ENCODE peak calls at places on chromosome 15, in nine cellular contexts. O is aorta, A is left ventricle myocardium inferior, B is Peyer's patch, D is tibial artery, C is Panc1, N is mesenchymal stem cell, L is PC-9, G is body of pancreas. V is an unnamed sample. For H3K4me1, the result is how much of the 10 kb centered on the place peaks cover.

GRCh38 chr15:43912208-43912607 is 85.4 kb downstream of the WDR76 start:
- DNase-seq in O (no peak), A (no peak), B (no peak), D (no peak), C (no peak), N (no peak), L (no peak), G (no peak), V (no peak)

GRCh38 chr15:99092554-99093172 is 12.2 kb upstream of the SYNM start:
- DNase-seq in O (no peak), A (no peak), B (no peak), D (no peak), C (no peak), N (no peak), L (no peak), G (no peak), V (no peak)

GRCh38 chr15:52103217-52104207 is 9.1 kb downstream of the BCL2L10 start:
- DNase-seq in O (no peak), A (no peak), B (no peak), D (peak), C (peak), N (peak), L (peak), G (peak), V (peak)

GRCh38 chr15:25179673-25180511 is 225.1 kb downstream of the SNRPN start:
- DNase-seq in O (no peak), A (peak), B (peak), D (peak), C (no peak), N (no peak), L (no peak), G (peak), V (peak)

GRCh38 chr15:59993950-59994401 is 10.1 kb upstream of the FOXB1 start:
- DNase-seq in O (peak), A (no peak), B (no peak), D (no peak), C (no peak), N (no peak), L (no peak), G (no peak), V (no peak)

GRCh38 chr15:36982441-36982840 is 117.9 kb downstream of the MEIS2 start:
- DNase-seq in O (no peak), A (no peak), B (no peak), D (no peak), C (no peak), N (no peak), L (no peak), G (no peak), V (no peak)

GRCh38 chr15:31502541-31503229 is 176.1 kb downstream of the KLF13 start:
- DNase-seq in O (no peak), A (no peak), B (no peak), D (no peak), C (no peak), N (no peak), L (no peak), G (no peak), V (peak)

GRCh38 chr15:99251436-99251821 is at the start of gene LRRC28:
- DNase-seq in O (no peak), A (no peak), B (no peak), D (no peak), C (no peak), N (no peak), L (no peak), G (no peak), V (no peak)

GRCh38 chr15:58987036-58987435 is 427 bp upstream of the RNF111 start:
- DNase-seq in O (no peak), A (no peak), B (no peak), D (no peak), C (no peak), N (peak), L (no peak), G (no peak), V (no peak)

GRCh38 chr15:71743861-71744382 is 66.4 kb upstream of the NR2E3 start:
- DNase-seq in O (no peak), A (no peak), B (no peak), D (peak), C (no peak), N (peak), L (peak), G (peak), V (peak)

GRCh38 chr15:69395460-69395859 is 18.7 kb upstream of the KIF23 start:
- DNase-seq in O (no peak), A (no peak), B (no peak), D (no peak), C (no peak), N (no peak), L (no peak), G (no peak), V (no peak)

GRCh38 chr15:56963126-56963525 is 44.7 kb downstream of the TCF12 start:
- DNase-seq in O (no peak), A (no peak), B (no peak), D (no peak), C (no peak), N (no peak), L (no peak), G (no peak), V (no peak)

GRCh38 chr15:56960116-56960515 is 41.7 kb downstream of the TCF12 start:
- DNase-seq in O (no peak), A (no peak), B (no peak), D (no peak), C (no peak), N (no peak), L (no peak), G (no peak), V (no peak)

GRCh38 chr15:56965614-56966013 is 47.2 kb downstream of the TCF12 start:
- DNase-seq in O (no peak), A (no peak), B (no peak), D (no peak), C (no peak), N (no peak), L (no peak), G (no peak), V (no peak)

GRCh38 chr15:56964182-56964581 is 45.7 kb downstream of the TCF12 start:
- DNase-seq in O (no peak), A (no peak), B (no peak), D (no peak), C (no peak), N (peak), L (no peak), G (no peak), V (no peak)

GRCh38 chr15:56963719-56964118 is 45.3 kb downstream of the TCF12 start:
- DNase-seq in O (no peak), A (no peak), B (no peak), D (no peak), C (no peak), N (no peak), L (no peak), G (no peak), V (no peak)
- H3K4me1 ChIP-seq in O (under half), A (half or more), B (under half), D (under half), C (under half), N (under half), L (under half), G (half or more), V (under half)

GRCh38 chr15:66961901-66962300 is 103.5 kb upstream of the SMAD3 start:
- DNase-seq in O (no peak), A (no peak), B (no peak), D (no peak), C (no peak), N (no peak), L (no peak), G (no peak), V (no peak)

GRCh38 chr15:66961407-66961884 is 104.0 kb upstream of the SMAD3 start:
- DNase-seq in O (no peak), A (no peak), B (no peak), D (no peak), C (no peak), N (no peak), L (no peak), G (no peak), V (no peak)

GRCh38 chr15:66963084-66963483 is 102.3 kb upstream of the SMAD3 start:
- DNase-seq in O (no peak), A (no peak), B (no peak), D (no peak), C (no peak), N (no peak), L (no peak), G (no peak), V (no peak)

GRCh38 chr15:66963710-66964109 is 101.7 kb upstream of the SMAD3 start:
- DNase-seq in O (no peak), A (no peak), B (no peak), D (no peak), C (no peak), N (no peak), L (no peak), G (no peak), V (no peak)

DNA sequence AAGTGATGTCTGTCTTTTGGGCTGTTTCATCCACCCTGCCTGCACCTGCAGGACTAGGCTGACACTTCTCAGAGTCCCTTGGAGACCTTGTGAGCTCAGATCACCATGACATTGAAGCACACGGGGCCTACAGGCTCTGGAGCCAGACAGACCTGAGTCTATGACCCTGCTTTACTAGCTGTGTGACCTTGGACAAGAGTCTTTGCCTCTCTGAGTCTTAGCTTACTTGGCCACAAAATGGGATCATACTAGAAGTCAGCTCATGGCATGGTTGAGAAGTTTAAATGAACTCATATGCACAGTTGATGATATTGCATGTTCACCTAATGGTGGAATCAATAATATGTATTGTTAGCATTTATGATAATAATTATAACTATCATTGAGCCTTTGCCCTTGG is 102.9 kb upstream of the SMAD3 start:
- DNase-seq in O (no peak), A (no peak), B (no peak), D (no peak), C (no peak), N (no peak), L (no peak), G (no peak), V (no peak)
- H3K4me3 ChIP-seq in O (no peak), A (no peak), B (no peak), D (no peak), C (no peak), N (no peak), L (no peak), G (no peak), V (no peak)

GRCh38 chr15:67097424-67097823 is 32.0 kb downstream of the SMAD3 start:
- DNase-seq in O (peak), A (no peak), B (no peak), D (no peak), C (no peak), N (no peak), L (no peak), G (no peak), V (no peak)
- H3K4me1 ChIP-seq in O (under half), A (half or more), B (under half), D (under half), C (half or more), N (under half), L (under half), G (under half), V (under half)

GRCh38 chr15:40929730-40930429 is 740 bp downstream of the DLL4 start:
- DNase-seq in O (peak), A (peak), B (peak), D (peak), C (no peak), N (peak), L (no peak), G (peak), V (peak)

GRCh38 chr15:40932625-40933519 is 3.7 kb downstream of the DLL4 start:
- DNase-seq in O (no peak), A (no peak), B (no peak), D (no peak), C (no peak), N (no peak), L (no peak), G (no peak), V (no peak)

GRCh38 chr15:40932146-40932545 is 3.0 kb downstream of the DLL4 start:
- DNase-seq in O (no peak), A (no peak), B (no peak), D (no peak), C (no peak), N (no peak), L (no peak), G (no peak), V (no peak)

GRCh38 chr15:40930430-40931299 is 1.5 kb downstream of the DLL4 start:
- DNase-seq in O (peak), A (peak), B (peak), D (no peak), C (no peak), N (peak), L (no peak), G (peak), V (peak)

DNA sequence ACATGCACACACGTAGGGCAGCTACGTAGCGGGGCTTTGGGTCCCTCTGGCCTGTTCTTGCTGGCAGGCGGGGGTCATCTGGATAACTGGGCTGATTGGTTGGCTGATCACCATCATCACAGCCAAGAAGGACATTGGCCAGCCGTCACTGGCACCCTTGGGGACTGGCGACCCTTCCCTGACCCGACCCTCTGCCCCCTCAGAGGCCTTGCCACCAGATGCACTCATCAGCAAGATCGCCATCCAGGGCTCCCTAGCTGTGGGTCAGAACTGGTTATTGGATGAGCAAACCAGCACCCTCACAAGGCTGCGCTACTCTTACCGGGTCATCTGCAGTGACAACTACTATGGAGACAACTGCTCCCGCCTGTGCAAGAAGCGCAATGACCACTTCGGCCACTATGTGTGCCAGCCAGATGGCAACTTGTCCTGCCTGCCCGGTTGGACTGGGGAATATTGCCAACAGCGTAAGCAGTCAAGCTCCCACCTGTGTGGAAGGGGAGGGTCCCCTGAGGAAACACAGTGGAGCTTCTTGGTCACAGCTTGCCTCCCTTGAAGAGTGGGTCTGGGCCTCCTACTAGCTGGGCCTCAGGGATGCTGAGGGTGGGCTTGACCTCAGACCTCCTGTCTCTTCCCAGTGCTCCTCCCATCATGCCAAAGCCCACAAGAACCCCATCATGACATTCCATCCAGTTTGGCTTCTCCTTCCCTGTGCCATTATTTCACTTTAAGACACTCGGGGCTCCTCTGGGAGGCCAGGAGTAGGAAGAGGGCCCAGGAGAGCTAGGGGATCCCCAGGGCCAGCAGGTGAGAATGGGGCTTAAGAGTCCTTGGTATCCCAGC is 2.4 kb downstream of the DLL4 start:
- DNase-seq in O (no peak), A (no peak), B (no peak), D (no peak), C (no peak), N (no peak), L (no peak), G (no peak), V (no peak)
- H3K4me3 ChIP-seq in O (no peak), A (peak), B (peak), D (peak), C (no peak), N (no peak), L (no peak), G (no peak), V (peak)

GRCh38 chr15:85589873-85590272 is 204.9 kb downstream of the KLHL25 start:
- DNase-seq in O (no peak), A (no peak), B (no peak), D (no peak), C (no peak), N (peak), L (no peak), G (peak), V (no peak)

GRCh38 chr15:85591622-85592021 is 203.1 kb downstream of the KLHL25 start:
- DNase-seq in O (no peak), A (no peak), B (no peak), D (no peak), C (no peak), N (no peak), L (no peak), G (no peak), V (no peak)

GRCh38 chr15:85588657-85589056 is 206.1 kb downstream of the KLHL25 start:
- DNase-seq in O (no peak), A (no peak), B (no peak), D (no peak), C (no peak), N (peak), L (no peak), G (no peak), V (no peak)

GRCh38 chr15:85584791-85585360 is 204.5 kb downstream of the AKAP13 start:
- DNase-seq in O (no peak), A (no peak), B (no peak), D (no peak), C (no peak), N (no peak), L (no peak), G (no peak), V (no peak)

GRCh38 chr15:85587707-85588441 is 206.9 kb downstream of the KLHL25 start:
- DNase-seq in O (no peak), A (no peak), B (no peak), D (no peak), C (no peak), N (peak), L (peak), G (no peak), V (no peak)
- H3K4me1 ChIP-seq in O (under half), A (half or more), B (under half), D (under half), C (under half), N (under half), L (half or more), G (half or more), V (under half)

DNA sequence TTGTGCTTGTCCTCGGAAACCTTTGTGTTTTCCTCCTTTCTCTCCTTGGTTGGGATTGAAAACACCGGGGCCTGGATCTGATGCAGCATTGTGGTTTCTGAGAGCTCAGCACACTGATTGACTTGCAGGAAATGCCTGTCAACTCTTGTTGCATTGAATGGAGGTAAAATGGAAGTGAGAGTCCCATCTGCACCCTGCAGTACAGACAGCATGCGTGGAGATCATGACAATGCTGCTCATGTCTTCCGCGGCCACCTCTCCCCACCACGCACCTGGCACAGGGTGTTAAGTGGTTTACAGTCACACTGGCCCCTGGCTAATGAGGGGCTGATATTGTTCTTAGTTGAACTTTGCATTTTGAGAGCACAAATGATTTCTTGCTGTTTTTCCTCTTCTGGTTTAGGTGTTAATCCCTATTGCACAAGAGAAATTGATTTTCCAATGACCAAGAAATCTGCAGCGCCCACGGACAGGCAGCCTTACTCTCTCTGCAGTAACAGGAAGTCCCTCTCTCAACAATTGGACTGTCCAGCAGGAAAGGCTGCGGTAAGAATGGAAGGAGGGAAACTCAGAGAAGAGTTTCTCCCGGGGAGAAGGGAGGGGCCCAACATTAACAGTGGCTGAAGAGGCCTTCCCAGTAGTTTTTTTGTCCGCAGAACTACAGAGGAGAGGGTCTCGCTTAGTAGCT is 58.5 kb downstream of the STARD5 start:
- DNase-seq in O (no peak), A (no peak), B (no peak), D (no peak), C (no peak), N (no peak), L (no peak), G (no peak), V (no peak)
- H3K4me3 ChIP-seq in O (no peak), A (peak), B (peak), D (no peak), C (no peak), N (no peak), L (no peak), G (no peak), V (no peak)